ENCODE peak calls at places on chromosome 1, in eight cellular contexts. U is left ventricle myocardium inferior; O is upper lobe of right lung; E is CD8-positive, alpha-beta memory T cell; D is endodermal cell; C is HCT116; Y is GM23338; Q is aorta. F is an unnamed sample.
A peak's percentile ranks its signal among the peaks of the same experiment; 100 is the strongest.

GRCh38 chr1:176993587-176993986 is 170.9 kb downstream of the ASTN1 start:
- DNase-seq in U (no peak), O (no peak), E (no peak), D (no peak), C (no peak), Y (no peak), Q (no peak), F (no peak)

GRCh38 chr1:32393832-32394140 is 455 bp downstream of the BSDC1 start:
- DNase-seq in U (no peak), O (no peak), E (no peak), D (no peak), C (no peak), Y (peak; percentile 75), Q (no peak), F (peak; percentile 56)

GRCh38 chr1:12709696-12710095 is 6.2 kb upstream of the AADACL3 start:
- DNase-seq in U (no peak), O (no peak), E (no peak), D (no peak), C (no peak), Y (no peak), Q (no peak), F (no peak)

GRCh38 chr1:217333939-217334338 is 297.0 kb downstream of the GPATCH2 start:
- DNase-seq in U (no peak), O (no peak), E (no peak), D (peak; percentile 90), C (peak; percentile 7), Y (peak; percentile 84), Q (no peak), F (peak; percentile 38)

GRCh38 chr1:235460768-235461167 is 43.5 kb downstream of the B3GALNT2 start:
- DNase-seq in U (no peak), O (no peak), E (no peak), D (no peak), C (no peak), Y (no peak), Q (no peak), F (no peak)

GRCh38 chr1:184539580-184539979 is 152.8 kb downstream of the C1orf21 start:
- DNase-seq in U (no peak), O (no peak), E (no peak), D (no peak), C (no peak), Y (no peak), Q (no peak), F (no peak)

GRCh38 chr1:178536844-178537371 is 24.0 kb downstream of the TEX35 start:
- DNase-seq in U (peak; percentile 71), O (no peak), E (no peak), D (no peak), C (peak; percentile 93), Y (no peak), Q (peak; percentile 57), F (peak; percentile 99)

GRCh38 chr1:166884040-166884642 is 8.1 kb upstream of the TADA1 start:
- DNase-seq in U (peak; percentile 34), O (peak; percentile 70), E (no peak), D (peak; percentile 96), C (no peak), Y (peak; percentile 94), Q (peak; percentile 83), F (peak; percentile 13)

GRCh38 chr1:224106568-224107281 is 7.2 kb upstream of the FBXO28 start:
- DNase-seq in U (no peak), O (no peak), E (no peak), D (peak; percentile 73), C (peak; percentile 48), Y (peak; percentile 73), Q (no peak), F (peak; percentile 46)

DNA sequence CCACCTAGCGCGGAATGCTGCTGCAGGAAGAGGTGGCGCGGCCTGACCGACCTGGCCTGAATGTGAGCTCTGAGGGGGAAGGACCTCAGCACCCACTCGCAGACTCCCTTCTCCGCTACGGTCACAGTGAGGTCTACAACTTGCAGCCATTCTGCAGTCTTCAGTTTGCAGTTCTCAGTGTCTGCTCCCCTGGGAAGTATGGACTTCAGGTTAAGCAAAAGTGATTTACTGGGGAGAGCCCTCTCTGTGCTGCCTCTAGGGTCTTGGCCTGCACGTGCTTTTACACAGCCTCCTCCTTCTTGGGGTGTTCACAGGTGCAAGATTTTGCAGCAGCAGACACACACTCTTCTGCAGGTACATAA is 296.0 kb downstream of the OMA1 start:
- DNase-seq in U (no peak), O (no peak), E (no peak), D (no peak), C (no peak), Y (no peak), Q (no peak), F (no peak)
- H3K4me3 ChIP-seq in U (peak overlapping the region; percentile 67), O (no peak overlapping the region), E (no peak overlapping the region), D (peak overlapping the region; percentile 78), C (no peak overlapping the region), Y (peak overlapping the region; percentile 85), Q (no peak overlapping the region), F (no peak overlapping the region)

GRCh38 chr1:212346586-212346985 is 61.4 kb downstream of the PPP2R5A start:
- DNase-seq in U (no peak), O (no peak), E (no peak), D (no peak), C (no peak), Y (no peak), Q (no peak), F (no peak)
- H3K36me3 ChIP-seq in U (peaks cover 70% of the 10 kb centered on the region), O (peaks cover 90% of the 10 kb centered on the region), E (peaks cover 11% of the 10 kb centered on the region), D (peaks cover 90% of the 10 kb centered on the region), C (peaks cover 4% of the 10 kb centered on the region), Y (peaks cover 8% of the 10 kb centered on the region), Q (peaks cover 4% of the 10 kb centered on the region), F (peaks cover 5% of the 10 kb centered on the region)

GRCh38 chr1:153190373-153190772 is 12.9 kb upstream of the LELP1 start:
- DNase-seq in U (no peak), O (no peak), E (no peak), D (no peak), C (peak; percentile 27), Y (peak; percentile 58), Q (no peak), F (no peak)

GRCh38 chr1:153195216-153195615 is 8.0 kb upstream of the LELP1 start:
- DNase-seq in U (no peak), O (no peak), E (no peak), D (no peak), C (no peak), Y (no peak), Q (no peak), F (no peak)

GRCh38 chr1:153194331-153195050 is 8.7 kb upstream of the LELP1 start:
- DNase-seq in U (no peak), O (no peak), E (no peak), D (no peak), C (no peak), Y (no peak), Q (no peak), F (no peak)

DNA sequence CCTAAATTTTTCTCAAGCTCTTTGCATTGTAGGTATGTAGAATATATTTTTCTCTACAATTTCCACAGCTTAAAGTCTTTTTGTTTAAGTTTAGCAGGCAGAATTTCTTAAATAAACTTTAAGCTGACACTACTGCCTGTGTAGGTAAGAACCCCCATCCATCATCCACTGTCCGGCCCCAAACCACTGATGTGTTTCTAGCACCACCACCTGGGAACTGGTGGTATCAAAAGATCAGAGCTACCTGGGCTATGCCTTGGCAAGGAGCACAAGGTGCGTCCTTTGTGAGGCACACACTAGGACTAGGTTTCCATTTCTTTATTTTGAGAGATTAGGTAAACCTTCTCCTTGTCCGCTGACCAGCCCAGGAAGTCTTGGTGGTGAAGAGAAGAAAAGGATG is 10.5 kb upstream of the LELP1 start:
- DNase-seq in U (no peak), O (no peak), E (no peak), D (peak; percentile 77), C (peak; percentile 28), Y (peak; percentile 88), Q (no peak), F (no peak)
- H3K4me3 ChIP-seq in U (no peak overlapping the region), O (no peak overlapping the region), E (no peak overlapping the region), D (no peak overlapping the region), C (no peak overlapping the region), Y (no peak overlapping the region), Q (no peak overlapping the region), F (no peak overlapping the region)

GRCh38 chr1:187790724-187791123 is 962.0 kb downstream of the PLA2G4A start:
- DNase-seq in U (no peak), O (no peak), E (no peak), D (no peak), C (no peak), Y (no peak), Q (no peak), F (no peak)
- H3K36me3 ChIP-seq in U (no peaks in the 10 kb centered on the region), O (no peaks in the 10 kb centered on the region), E (no peaks in the 10 kb centered on the region), D (no peaks in the 10 kb centered on the region), C (no peaks in the 10 kb centered on the region), Y (no peaks in the 10 kb centered on the region), Q (no peaks in the 10 kb centered on the region), F (no peaks in the 10 kb centered on the region)

DNA sequence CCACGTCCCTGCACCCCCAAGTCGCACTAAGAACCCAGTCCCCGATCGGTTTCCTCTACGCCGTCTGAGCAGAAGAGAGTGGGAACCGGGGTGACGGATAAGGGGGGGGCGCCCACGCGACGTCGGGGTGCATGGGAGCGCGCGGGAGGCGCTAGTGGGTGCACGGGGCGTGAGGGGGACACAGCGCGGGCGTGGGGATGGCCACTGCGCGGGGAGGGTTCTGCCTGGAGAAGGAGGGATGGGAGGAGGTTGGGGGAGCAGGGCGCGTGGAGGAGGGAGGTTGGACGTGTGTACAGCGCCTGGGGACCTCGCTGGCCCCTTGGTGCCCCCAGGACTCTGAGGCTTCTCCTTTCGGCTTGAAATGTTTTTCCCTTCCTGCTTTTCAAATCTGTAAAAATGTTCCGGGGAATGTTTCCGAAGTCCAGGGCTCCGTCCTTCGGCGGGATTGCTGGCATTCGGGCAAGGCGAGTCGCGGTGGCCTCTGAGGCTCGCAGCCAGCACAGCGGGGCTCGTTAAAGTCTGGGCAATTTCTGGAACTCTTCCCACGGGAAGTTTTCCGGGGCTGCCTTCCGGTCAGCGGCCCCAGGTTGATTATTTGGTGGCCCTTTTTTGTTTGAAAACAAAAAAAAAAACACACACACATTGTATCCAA is 13.1 kb downstream of the RNF220 start:
- DNase-seq in U (no peak), O (no peak), E (no peak), D (peak; percentile 77), C (no peak), Y (peak; percentile 57), Q (no peak), F (no peak)
- H3K4me3 ChIP-seq in U (peak overlapping the region; percentile 65), O (peak overlapping the region; percentile 32), E (no peak overlapping the region), D (peak overlapping the region; percentile 71), C (no peak overlapping the region), Y (peak overlapping the region; percentile 75), Q (no peak overlapping the region), F (no peak overlapping the region)

DNA sequence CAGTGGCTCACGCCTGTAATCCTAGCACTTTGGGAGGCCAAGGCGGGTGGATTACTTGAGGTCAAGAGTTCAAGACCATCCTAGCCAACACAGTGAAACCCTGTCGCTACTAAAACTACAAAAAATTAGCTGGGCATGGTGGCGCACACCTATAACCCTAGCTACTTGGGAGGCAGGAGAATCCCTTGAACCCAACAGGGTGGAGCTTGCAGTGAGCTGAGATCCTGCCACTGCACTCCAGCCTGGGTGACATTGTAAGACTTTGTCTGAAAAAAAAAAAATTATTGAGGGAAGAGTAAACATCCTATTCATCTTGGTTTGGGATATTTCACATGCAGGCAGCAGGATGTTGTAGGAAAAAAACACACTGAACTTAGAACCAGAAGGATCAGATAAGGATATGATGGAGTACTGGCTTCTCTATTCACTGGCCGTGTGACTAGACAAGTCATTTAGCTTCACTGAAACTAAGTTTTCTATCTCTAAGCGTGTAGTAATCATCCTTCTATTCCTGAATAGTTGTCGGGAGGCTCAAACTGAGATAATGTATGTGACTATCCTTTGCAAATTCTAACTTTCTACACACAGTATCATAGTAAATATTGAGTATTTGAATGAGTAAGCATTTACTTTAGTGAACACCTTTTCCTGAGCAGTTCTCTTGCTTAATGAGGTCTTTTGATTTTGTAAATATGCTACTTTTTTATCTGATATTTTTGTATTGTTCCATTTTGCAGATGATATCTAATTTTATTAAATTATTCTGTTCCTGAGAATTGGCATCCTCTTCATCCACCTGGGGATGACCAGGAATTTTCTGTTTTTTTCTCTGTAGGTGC is 18.1 kb downstream of the CAP1 start:
- DNase-seq in U (no peak), O (no peak), E (no peak), D (no peak), C (no peak), Y (no peak), Q (no peak), F (no peak)
- H3K36me3 ChIP-seq in U (peaks cover 38% of the 10 kb centered on the region), O (peaks cover 68% of the 10 kb centered on the region), E (peaks cover 12% of the 10 kb centered on the region), D (peaks cover 76% of the 10 kb centered on the region), C (peaks cover 28% of the 10 kb centered on the region), Y (peaks cover 32% of the 10 kb centered on the region), Q (peaks cover 11% of the 10 kb centered on the region), F (peaks cover 65% of the 10 kb centered on the region)

F was measured in MG63.